ENCODE peak calls at places on chromosome 19, in seven cellular contexts. Y is effector CD8-positive, alpha-beta T cell; L is NCI-H748 treated with DMSO at 0.1 percent for 48 hours; T is IMR-90; W is mucosa of gallbladder; M is activated CD4-positive, alpha-beta T cell treated with anti-CD3 and anti-CD28 coated beads, Interleukin-2, amount 50 U/mL, for 24 hours; P is fibroblast of lung. Q is an unnamed sample.

GRCh38 chr19:7224205-7224833 is 69.9 kb downstream of the INSR start:
- DNase-seq in T (peak; percentile 30), P (peak; percentile 53), W (peak; percentile 81), L (no peak), Y (no peak), M (no peak), Q (no peak)

GRCh38 chr19:51026554-51026831 is at the start of gene KLK11:
- DNase-seq in M (no peak), P (no peak), T (no peak), W (peak; percentile 84), L (no peak), Y (no peak), Q (no peak)

GRCh38 chr19:54017266-54017665 is 25.8 kb downstream of the CACNG6 start:
- DNase-seq in T (peak; percentile 31), M (no peak), Y (no peak), L (peak; percentile 24), W (no peak), P (peak; percentile 49), Q (no peak)

GRCh38 chr19:403221-404036 is 5.5 kb downstream of the C2CD4C start:
- DNase-seq in L (no peak), W (no peak), M (no peak), T (no peak), P (no peak), Y (no peak), Q (no peak)

GRCh38 chr19:2154587-2155075 is 3.3 kb upstream of the AP3D1 start:
- DNase-seq in T (peak; percentile 46), L (no peak), P (peak; percentile 45), Y (no peak), W (no peak), M (no peak), Q (no peak)

GRCh38 chr19:47507924-47508553 is 6.8 kb downstream of the NAPA start:
- DNase-seq in W (no peak), M (no peak), Y (no peak), P (no peak), T (no peak), L (no peak), Q (no peak)

GRCh38 chr19:35107541-35107939 is 8.1 kb upstream of the FXYD3 start:
- DNase-seq in P (peak; percentile 8), T (no peak), W (peak; percentile 51), L (no peak), M (no peak), Y (no peak), Q (no peak)

GRCh38 chr19:4140237-4140711 is 13.2 kb upstream of the CREB3L3 start:
- DNase-seq in P (peak; percentile 76), Y (no peak), M (peak; percentile 20), W (no peak), L (peak; percentile 18), T (peak; percentile 72), Q (no peak)

GRCh38 chr19:41912899-41913475 is 15.3 kb downstream of the ERFL start:
- DNase-seq in P (no peak), L (no peak), T (no peak), W (no peak), M (no peak), Y (peak; percentile 18), Q (no peak)

GRCh38 chr19:16435238-16435911 is 36.4 kb downstream of the EPS15L1 start:
- DNase-seq in P (peak; percentile 92), W (peak; percentile 65), T (peak; percentile 98), M (no peak), L (no peak), Y (no peak), Q (peak; percentile 94)

GRCh38 chr19:5691205-5691929 is 1.3 kb downstream of the RPL36 start:
- DNase-seq in M (no peak), W (no peak), P (peak; percentile 73), Y (no peak), L (no peak), T (peak; percentile 31), Q (no peak)

GRCh38 chr19:50982186-50982585 is 1.5 kb downstream of the KLK7 start:
- DNase-seq in M (no peak), L (no peak), T (no peak), Y (no peak), P (no peak), W (no peak), Q (no peak)

GRCh38 chr19:13190781-13191540 is 40.8 kb downstream of the IER2 start:
- DNase-seq in P (no peak), M (no peak), Y (no peak), W (peak; percentile 82), T (no peak), L (no peak), Q (no peak)

GRCh38 chr19:11204943-11205349 is 7.6 kb upstream of the KANK2 start:
- DNase-seq in Y (no peak), M (no peak), W (no peak), T (no peak), P (no peak), L (no peak), Q (no peak)

GRCh38 chr19:4055209-4055552 is 11.5 kb downstream of the ZBTB7A start:
- DNase-seq in W (no peak), P (no peak), T (no peak), Y (no peak), M (no peak), L (no peak), Q (no peak)

GRCh38 chr19:58001895-58002369 is 688 bp downstream of the ZNF606 start:
- DNase-seq in W (no peak), Y (peak; percentile 23), L (no peak), T (peak; percentile 5), M (no peak), P (peak; percentile 30), Q (no peak)

GRCh38 chr19:49887653-49888477 is 8.8 kb downstream of the IL4I1 start:
- DNase-seq in L (peak; percentile 33), P (no peak), Y (no peak), M (no peak), T (no peak), W (no peak), Q (no peak)